ENCODE peak calls at places on chromosomes 6 and 20, in six cellular contexts. M, G, I, C, P and R are unnamed samples.

GRCh38 chr6:36739947-36740817 is 42.6 kb downstream of the RAB44 start:
- DNase-seq in C (no peak), I (no peak), P (no peak), M (no peak), G (no peak), R (no peak)

GRCh38 chr6:111551521-111552231 is 54.0 kb downstream of the TRAF3IP2 start:
- DNase-seq in C (peak), M (peak), I (no peak), G (peak), P (no peak), R (no peak)

GRCh38 chr20:62635852-62636251 is 6.5 kb upstream of the SLCO4A1 start:
- DNase-seq in P (no peak), I (no peak), C (no peak), M (no peak), G (no peak), R (no peak)

GRCh38 chr6:11140061-11140460 is 28.5 kb upstream of the ERVFRD-1 start:
- DNase-seq in M (no peak), C (no peak), I (no peak), P (no peak), G (no peak), R (no peak)

GRCh38 chr6:157323924-157324276 is 581 bp upstream of the TMEM242 start:
- DNase-seq in I (no peak), M (no peak), G (peak), C (no peak), P (no peak), R (no peak)

GRCh38 chr20:32343438-32343837 is 14.7 kb upstream of the ASXL1 start:
- DNase-seq in I (no peak), M (no peak), P (no peak), G (peak), C (no peak), R (peak)

GRCh38 chr6:141169419-141169818 is 963.3 kb upstream of the GJE1 start:
- DNase-seq in G (peak), C (peak), M (no peak), P (peak), I (no peak), R (no peak)

GRCh38 chr20:52056203-52057062 is 135.1 kb downstream of the ZFP64 start:
- DNase-seq in I (no peak), P (no peak), M (no peak), C (no peak), G (peak), R (peak)

GRCh38 chr20:62776035-62776691 is 20.1 kb upstream of the MRGBP start:
- DNase-seq in C (no peak), G (no peak), P (no peak), M (no peak), I (no peak), R (no peak)

GRCh38 chr20:53737404-53738038 is 143.9 kb upstream of the ZNF217 start:
- DNase-seq in M (peak), P (no peak), I (no peak), C (peak), G (no peak), R (no peak)

GRCh38 chr20:60117040-60117439 is 158.8 kb downstream of the CDH26 start:
- DNase-seq in I (no peak), C (no peak), M (peak), P (no peak), G (no peak), R (no peak)